ENCODE peak calls at places on chromosomes 13 and 19, in seven cellular contexts. T, X, Z, C, N, W and U are unnamed samples.

GRCh38 chr19:571127-571974 is 1.0 kb upstream of the BSG start:
- DNase-seq in X (peak), T (peak), W (peak), Z (no peak), C (no peak), N (no peak), U (peak)

GRCh38 chr19:41395355-41395754 is 1.8 kb downstream of the EXOSC5 start:
- DNase-seq in W (no peak), X (no peak), Z (no peak), N (no peak), T (no peak), C (no peak), U (no peak)

GRCh38 chr19:42295831-42296525 is 6.0 kb upstream of the PRR19 start:
- DNase-seq in X (peak), N (no peak), Z (peak), C (peak), W (peak), T (peak), U (peak)

GRCh38 chr19:8196271-8196908 is 12.8 kb upstream of the CERS4 start:
- DNase-seq in C (no peak), N (no peak), W (no peak), T (no peak), X (no peak), Z (no peak), U (no peak)

GRCh38 chr13:24161010-24161775 is 673 bp downstream of the SPATA13 start:
- DNase-seq in T (peak), N (no peak), X (peak), Z (no peak), C (no peak), W (peak), U (peak)

GRCh38 chr19:50909240-50910070 is 1.7 kb downstream of the KLK4 start:
- DNase-seq in Z (no peak), C (no peak), W (no peak), X (peak), T (no peak), N (no peak), U (no peak)

GRCh38 chr19:41359741-41360140 is 4.2 kb downstream of the B9D2 start:
- DNase-seq in C (no peak), W (no peak), X (no peak), T (no peak), N (no peak), Z (no peak), U (no peak)

GRCh38 chr19:58563823-58564222 is 5.4 kb upstream of the UBE2M start:
- DNase-seq in T (no peak), Z (no peak), N (no peak), X (no peak), W (no peak), C (no peak), U (no peak)

GRCh38 chr13:43767351-43767901 is 19.3 kb downstream of the ENOX1 start:
- DNase-seq in T (peak), C (no peak), X (no peak), W (no peak), N (no peak), Z (no peak), U (no peak)

GRCh38 chr13:111508902-111509509 is 188.6 kb downstream of the TEX29 start:
- DNase-seq in T (no peak), W (no peak), X (no peak), Z (no peak), N (peak), C (no peak), U (no peak)

GRCh38 chr13:23509781-23510543 is 60.2 kb upstream of the TNFRSF19 start:
- DNase-seq in N (no peak), W (no peak), C (no peak), X (no peak), Z (no peak), T (no peak), U (no peak)

GRCh38 chr19:38735257-38735686 is 9.0 kb downstream of the CAPN12 start:
- DNase-seq in Z (peak), C (no peak), W (peak), N (no peak), X (peak), T (peak), U (peak)

GRCh38 chr13:51271528-51272070 is 49.4 kb downstream of the FAM124A start:
- DNase-seq in Z (no peak), W (no peak), C (no peak), X (no peak), T (no peak), N (no peak), U (no peak)

GRCh38 chr13:97537110-97537509 is 103.1 kb downstream of the RAP2A start:
- DNase-seq in N (no peak), Z (no peak), T (no peak), X (no peak), W (no peak), C (no peak), U (no peak)

GRCh38 chr13:80737513-80737912 is 396.6 kb upstream of the SPRY2 start:
- DNase-seq in T (peak), N (no peak), X (no peak), Z (no peak), C (no peak), W (no peak), U (no peak)

GRCh38 chr13:41654800-41655199 is 197.4 kb downstream of the RGCC start:
- DNase-seq in N (no peak), Z (no peak), W (no peak), T (no peak), X (no peak), C (no peak), U (no peak)

GRCh38 chr19:1651061-1651547 is 1.3 kb downstream of the TCF3 start:
- DNase-seq in N (no peak), C (peak), Z (peak), T (no peak), W (peak), X (peak), U (peak)